ENCODE peak calls at places on chromosomes 5 and 9, in four cellular contexts. D is PC-3, E is HCT116, N is GM23338. W is an unnamed sample. For H3K9me2, the result is how much of the 10 kb centered on the place peaks cover.

GRCh38 chr5:151157426-151158286 is at the start of gene ANXA6:
- DNase-seq in D (peak), E (peak), N (peak), W (peak)

GRCh38 chr5:66840527-66841013 is 244.4 kb downstream of the MAST4 start:
- DNase-seq in D (peak), E (no peak), N (no peak), W (no peak)

GRCh38 chr9:91837982-91838731 is 111.9 kb downstream of the ROR2 start:
- DNase-seq in D (peak), E (peak), N (no peak), W (peak)

GRCh38 chr5:32707394-32707997 is 3.6 kb upstream of the NPR3 start:
- DNase-seq in D (peak), E (peak), N (peak), W (no peak)

GRCh38 chr9:131418143-131419028 is 24.5 kb downstream of the PRRC2B start:
- DNase-seq in D (no peak), E (no peak), N (peak), W (peak)

GRCh38 chr9:89732952-89733349 is 128.1 kb downstream of the GADD45G start:
- DNase-seq in D (no peak), E (no peak), N (no peak), W (no peak)

GRCh38 chr9:3441197-3441816 is 84.5 kb downstream of the RFX3 start:
- DNase-seq in D (peak), E (peak), N (peak), W (peak)

GRCh38 chr9:10403283-10403682 is 209.5 kb downstream of the PTPRD start:
- DNase-seq in D (no peak), E (no peak), N (no peak), W (no peak)

GRCh38 chr5:76356887-76357286 is 46.2 kb upstream of the IQGAP2 start:
- DNase-seq in D (no peak), E (no peak), N (no peak), W (no peak)

GRCh38 chr5:9622891-9623547 is 7.1 kb downstream of the TAS2R1 start:
- DNase-seq in D (peak), E (no peak), N (peak), W (no peak)

GRCh38 chr5:61567337-61567736 is 235.3 kb downstream of the ZSWIM6 start:
- DNase-seq in D (no peak), E (no peak), N (no peak), W (no peak)

GRCh38 chr9:130235558-130236435 is 29.8 kb upstream of the HMCN2 start:
- DNase-seq in D (peak), E (no peak), N (peak), W (no peak)

GRCh38 chr9:136374183-136374575 is 710 bp upstream of the CARD9 start:
- DNase-seq in D (no peak), E (no peak), N (no peak), W (no peak)

GRCh38 chr5:140296289-140296688 is 6.6 kb downstream of the PFDN1 start:
- DNase-seq in D (no peak), E (no peak), N (no peak), W (no peak)

GRCh38 chr5:130773813-130774212 is 391.2 kb downstream of the HINT1 start:
- DNase-seq in D (peak), E (peak), N (no peak), W (peak)

GRCh38 chr5:92561362-92562006 is 1019.5 kb downstream of the NR2F1-AS1 start:
- DNase-seq in D (peak), E (no peak), N (no peak), W (peak)

GRCh38 chr9:76526026-76526425 is 67.0 kb downstream of the GCNT1 start:
- DNase-seq in D (peak), E (no peak), N (no peak), W (peak)

GRCh38 chr9:115262477-115262876 is 144.5 kb upstream of the TNC start:
- DNase-seq in D (peak), E (peak), N (no peak), W (peak)

GRCh38 chr5:103800728-103801127 is 238.1 kb upstream of the NUDT12 start:
- DNase-seq in D (peak), E (no peak), N (no peak), W (no peak)

GRCh38 chr9:128120061-128120740 is 7.3 kb downstream of the PTGES2 start:
- DNase-seq in D (no peak), E (no peak), N (no peak), W (no peak)

GRCh38 chr5:44245936-44246335 is 143.3 kb downstream of the FGF10 start:
- DNase-seq in D (no peak), E (no peak), N (no peak), W (no peak)

GRCh38 chr5:15791274-15791673 is 291.3 kb downstream of the FBXL7 start:
- DNase-seq in D (peak), E (no peak), N (no peak), W (no peak)

GRCh38 chr5:133247145-133247709 is 195.4 kb downstream of the HSPA4 start:
- DNase-seq in D (no peak), E (no peak), N (no peak), W (no peak)

GRCh38 chr5:103041071-103041676 is 78.8 kb downstream of the GIN1 start:
- DNase-seq in D (peak), E (peak), N (peak), W (no peak)

GRCh38 chr5:21419383-21419782 is 1431.4 kb upstream of the CDH18 start:
- DNase-seq in D (peak), E (no peak), N (no peak), W (no peak)

GRCh38 chr5:4101189-4101588 is 505.6 kb downstream of the IRX1 start:
- DNase-seq in D (no peak), E (no peak), N (no peak), W (no peak)

GRCh38 chr9:136995772-136996308 is 528 bp downstream of the CLIC3 start:
- DNase-seq in D (no peak), E (no peak), N (no peak), W (peak)

GRCh38 chr9:72315089-72315509 is 49.9 kb downstream of the ZFAND5 start:
- DNase-seq in D (peak), E (no peak), N (no peak), W (peak)

GRCh38 chr9:114030364-114030763 is 47.7 kb downstream of the AMBP start:
- DNase-seq in D (no peak), E (no peak), N (no peak), W (no peak)

GRCh38 chr9:91159664-91160121 is 202.0 kb downstream of the AUH start:
- DNase-seq in D (no peak), E (no peak), N (peak), W (no peak)

GRCh38 chr9:15622596-15622995 is 69.8 kb downstream of the CCDC171 start:
- DNase-seq in D (peak), E (peak), N (peak), W (no peak)

GRCh38 chr5:6495433-6496206 is 47.0 kb downstream of the UBE2QL1 start:
- DNase-seq in D (peak), E (no peak), N (no peak), W (no peak)

GRCh38 chr5:56918054-56918453 is 8.7 kb downstream of the SETD9 start:
- DNase-seq in D (no peak), E (no peak), N (peak), W (no peak)

GRCh38 chr9:37034938-37035471 is 937 bp upstream of the PAX5 start:
- DNase-seq in D (no peak), E (no peak), N (peak), W (no peak)

GRCh38 chr9:37035472-37036236 is 1.6 kb upstream of the PAX5 start:
- DNase-seq in D (no peak), E (no peak), N (peak), W (no peak)

GRCh38 chr9:37037744-37038640 is 3.9 kb upstream of the PAX5 start:
- DNase-seq in D (no peak), E (no peak), N (peak), W (no peak)

GRCh38 chr9:37037137-37037743 is 3.2 kb upstream of the PAX5 start:
- DNase-seq in D (no peak), E (no peak), N (peak), W (no peak)

DNA sequence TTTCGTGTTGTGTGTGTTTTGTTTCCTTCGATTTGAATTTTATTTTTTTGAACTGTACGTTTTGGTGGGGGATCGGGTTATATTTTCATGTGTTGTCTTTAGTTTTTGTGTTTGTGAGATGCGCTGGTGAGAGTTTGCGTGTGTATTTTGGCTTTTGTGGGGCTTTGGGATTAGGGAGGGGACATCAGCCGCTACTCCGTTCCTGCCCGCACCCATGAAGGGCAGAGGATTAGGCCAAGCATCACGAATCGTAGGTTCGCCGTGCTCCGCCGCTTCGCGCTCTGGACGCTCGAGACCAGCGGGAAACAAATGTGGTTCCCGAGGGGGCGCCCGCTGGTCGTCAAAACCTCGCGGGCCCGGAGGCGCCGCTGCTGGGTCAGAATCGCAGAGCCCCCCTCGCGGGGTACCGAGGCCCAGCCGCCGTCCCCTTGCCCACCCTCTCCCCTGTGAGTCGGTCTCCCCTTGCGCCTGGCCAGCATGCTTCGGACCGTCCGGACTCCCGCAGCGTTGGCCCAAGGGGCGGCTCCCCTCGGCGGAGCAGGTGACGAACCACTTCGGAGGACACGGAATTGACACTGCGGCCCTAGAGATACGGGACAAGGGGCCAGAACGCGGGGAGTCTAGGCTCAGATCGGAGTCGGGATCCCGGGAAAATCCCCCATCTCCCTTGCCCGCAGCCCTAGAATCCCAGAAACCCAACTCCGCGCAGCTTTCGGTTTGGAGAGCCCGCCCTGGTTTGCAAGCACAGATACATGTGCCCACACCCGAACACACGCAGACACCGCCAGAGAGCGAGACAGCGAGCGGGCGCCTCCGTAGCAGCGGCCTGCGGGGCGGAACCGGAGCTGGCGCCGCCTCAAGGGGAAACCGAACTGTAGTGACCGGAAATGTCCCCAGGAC is 2.4 kb upstream of the PAX5 start:
- DNase-seq in D (peak), E (no peak), N (peak), W (peak)
- TF ChIP-seq EZH2 in D (no peak), E (no peak), N (peak), W (no peak)

DNA sequence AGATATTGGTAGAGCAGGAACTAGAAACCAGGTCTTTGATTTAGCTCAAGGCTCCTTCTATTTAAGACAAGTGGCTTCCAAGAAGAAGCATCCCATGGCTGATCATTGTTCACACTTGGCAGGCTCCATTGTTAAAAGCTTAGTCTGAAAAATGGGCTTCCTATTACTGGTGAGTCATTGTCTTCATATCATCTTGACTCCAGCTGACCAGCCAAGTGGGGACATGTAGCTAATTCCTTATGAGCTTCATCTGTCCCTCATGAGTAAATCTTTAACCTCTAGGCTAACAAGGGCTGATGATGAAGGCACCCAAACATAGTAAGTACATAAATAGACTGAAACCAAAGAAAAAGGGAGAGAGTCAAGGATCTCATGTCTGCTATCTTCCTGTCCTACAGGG is 530.3 kb upstream of the KLF4 start:
- DNase-seq in D (no peak), E (no peak), N (no peak), W (no peak)
- H3K9me2 ChIP-seq in D (under half), E (under half), N (under half), W (under half)

GRCh38 chr5:95401601-95402000 is 10.4 kb downstream of the FAM81B start:
- DNase-seq in D (no peak), E (no peak), N (no peak), W (no peak)
- H2AFZ ChIP-seq in D (no peak), E (no peak), N (no peak), W (no peak)

GRCh38 chr9:117343416-117343815 is 71.4 kb downstream of the ASTN2 start:
- DNase-seq in D (no peak), E (no peak), N (no peak), W (no peak)

GRCh38 chr9:117335797-117336435 is 78.9 kb downstream of the ASTN2 start:
- DNase-seq in D (no peak), E (no peak), N (no peak), W (no peak)

GRCh38 chr9:117340422-117340821 is 74.4 kb downstream of the ASTN2 start:
- DNase-seq in D (no peak), E (no peak), N (no peak), W (no peak)

GRCh38 chr9:117344892-117345660 is 69.8 kb downstream of the ASTN2 start:
- DNase-seq in D (no peak), E (no peak), N (peak), W (no peak)

DNA sequence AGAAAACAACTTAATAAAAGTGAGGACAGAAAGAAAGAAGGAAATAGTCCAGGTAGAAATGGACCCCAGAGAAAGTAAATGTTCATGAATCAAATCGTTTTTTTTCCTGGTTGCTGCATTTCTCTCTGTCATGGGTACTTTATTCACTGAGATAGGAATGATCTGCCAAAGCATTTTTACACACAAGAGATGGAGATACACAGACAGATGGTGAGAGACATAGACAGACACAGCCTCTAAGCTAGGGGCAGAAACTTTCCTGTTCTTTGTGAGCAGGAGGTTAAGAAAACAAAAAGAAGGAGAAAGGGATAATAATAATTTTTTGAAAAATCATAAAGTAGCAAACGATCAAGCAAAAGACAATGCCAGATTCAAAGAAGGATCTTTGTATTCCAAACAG is 73.7 kb downstream of the ASTN2 start:
- DNase-seq in D (no peak), E (no peak), N (no peak), W (no peak)
- TF ChIP-seq EZH2 in D (no peak), E (no peak), N (no peak), W (no peak)

GRCh38 chr5:10896016-10896415 is 135.0 kb upstream of the DAP start:
- DNase-seq in D (peak), E (no peak), N (no peak), W (no peak)

GRCh38 chr5:10891193-10891592 is 130.2 kb upstream of the DAP start:
- DNase-seq in D (peak), E (no peak), N (no peak), W (no peak)

GRCh38 chr5:10894445-10895054 is 133.5 kb upstream of the DAP start:
- DNase-seq in D (no peak), E (no peak), N (no peak), W (no peak)

GRCh38 chr5:10892911-10893215 is 131.8 kb upstream of the DAP start:
- DNase-seq in D (no peak), E (no peak), N (no peak), W (no peak)

GRCh38 chr5:10892135-10892910 is 131.3 kb upstream of the DAP start:
- DNase-seq in D (peak), E (no peak), N (no peak), W (no peak)
- H3K9me2 ChIP-seq in D (under half), E (under half), N (under half), W (under half)

GRCh38 chr5:162801235-162801634 is 636.2 kb upstream of the CCNG1 start:
- DNase-seq in D (no peak), E (no peak), N (no peak), W (no peak)

GRCh38 chr5:162796507-162796906 is 640.9 kb upstream of the CCNG1 start:
- DNase-seq in D (no peak), E (no peak), N (no peak), W (no peak)
- H2AFZ ChIP-seq in D (no peak), E (no peak), N (peak), W (no peak)

GRCh38 chr5:38317887-38318286 is 59.5 kb downstream of the EGFLAM start:
- DNase-seq in D (no peak), E (no peak), N (no peak), W (no peak)
- TF ChIP-seq EZH2 in D (no peak), E (no peak), N (no peak), W (no peak)

W was measured in PC-9.